ENCODE peak calls at places on chromosomes 13 and 19, in seven cellular contexts. O is trophoblast cell, X is IMR-90, L is neuronal stem cell, U is H1, G is H9, Y is mesenchymal stem cell. H is an unnamed sample.

GRCh38 chr19:16927883-16928282 is 39.1 kb downstream of the F2RL3 start:
- DNase-seq in O (no peak), X (no peak), L (no peak), U (no peak), G (no peak), Y (no peak), H (no peak)

GRCh38 chr19:7869453-7869909 is 4.7 kb downstream of the PRR36 start:
- DNase-seq in O (peak), X (peak), L (no peak), U (no peak), G (peak), Y (peak), H (peak)

GRCh38 chr19:53883741-53884140 is 1.7 kb downstream of the PRKCG start:
- DNase-seq in O (no peak), X (no peak), L (no peak), U (no peak), G (no peak), Y (no peak), H (no peak)

GRCh38 chr13:80030491-80030890 is 310.4 kb downstream of the SPRY2 start:
- DNase-seq in O (no peak), X (no peak), L (no peak), U (peak), G (no peak), Y (peak), H (peak)

GRCh38 chr13:106602178-106602577 is 34.2 kb upstream of the ARGLU1 start:
- DNase-seq in O (no peak), X (no peak), L (no peak), U (no peak), G (no peak), Y (no peak), H (no peak)

GRCh38 chr19:40147693-40148347 is 43.4 kb upstream of the MAP3K10 start:
- DNase-seq in O (peak), X (peak), L (no peak), U (no peak), G (no peak), Y (peak), H (no peak)

GRCh38 chr13:50200988-50201387 is 185.7 kb downstream of the KCNRG start:
- DNase-seq in O (no peak), X (no peak), L (no peak), U (no peak), G (no peak), Y (no peak), H (no peak)

GRCh38 chr13:96089749-96090239 is at the start of gene HS6ST3:
- DNase-seq in O (peak), X (no peak), L (peak), U (peak), G (peak), Y (peak), H (peak)

GRCh38 chr13:83153833-83154232 is 728.4 kb downstream of the SLITRK1 start:
- DNase-seq in O (no peak), X (no peak), L (no peak), U (no peak), G (no peak), Y (no peak), H (no peak)

GRCh38 chr13:85864963-85865530 is 65.8 kb upstream of the SLITRK6 start:
- DNase-seq in O (no peak), X (peak), L (peak), U (no peak), G (peak), Y (peak), H (peak)

GRCh38 chr19:42370068-42370520 is 20.0 kb downstream of the CNFN start:
- DNase-seq in O (no peak), X (no peak), L (no peak), U (peak), G (peak), Y (no peak), H (no peak)

GRCh38 chr13:39056018-39056417 is 17.8 kb downstream of the NHLRC3 start:
- DNase-seq in O (no peak), X (no peak), L (no peak), U (no peak), G (no peak), Y (no peak), H (no peak)

GRCh38 chr13:39058040-39058439 is 19.8 kb downstream of the NHLRC3 start:
- DNase-seq in O (no peak), X (no peak), L (no peak), U (no peak), G (no peak), Y (no peak), H (no peak)

DNA sequence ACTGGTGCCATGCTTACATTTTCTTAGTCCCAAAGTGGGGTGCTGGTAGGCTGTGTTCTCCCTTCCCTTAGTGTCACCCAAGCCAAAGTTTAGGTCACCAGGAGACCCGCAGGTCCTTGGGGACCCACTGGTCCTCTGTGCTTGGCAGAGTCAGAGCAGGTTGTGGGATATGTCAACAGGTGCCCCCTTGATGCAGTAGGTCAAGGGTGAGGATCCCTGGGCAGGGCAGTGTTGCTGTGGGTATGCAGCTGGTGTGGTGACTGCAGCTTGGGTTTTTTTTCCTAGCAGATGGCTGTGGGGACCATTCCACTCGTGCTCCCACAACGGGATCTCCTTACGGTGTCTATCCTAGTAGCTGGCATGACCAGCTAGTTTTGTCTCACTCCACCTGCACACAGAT is 23.7 kb downstream of the NHLRC3 start:
- DNase-seq in O (no peak), X (no peak), L (no peak), U (no peak), G (no peak), Y (no peak), H (no peak)
- H3K4ac ChIP-seq in O (no peak), X (no peak), L (no peak), U (no peak), G (no peak), Y (no peak), H (no peak)

DNA sequence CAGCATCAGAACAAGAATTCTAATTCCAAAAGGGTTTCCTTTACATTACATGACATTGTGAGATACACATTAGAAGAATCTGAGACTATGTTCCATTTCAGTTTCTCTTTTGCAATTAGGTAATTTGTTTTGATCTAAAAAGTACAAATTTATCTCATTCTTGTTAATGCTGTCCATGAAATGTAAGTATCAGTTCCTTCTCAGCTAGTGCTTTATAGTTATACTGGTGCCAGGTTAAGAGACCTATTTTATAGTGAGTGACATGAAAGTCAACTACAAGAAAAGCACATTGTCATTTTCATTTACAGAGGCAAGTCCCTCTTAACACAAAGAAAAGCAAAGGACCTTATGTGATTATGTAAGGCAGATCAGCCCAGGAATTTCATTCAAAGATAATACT is 43.9 kb downstream of the RCBTB2 start:
- DNase-seq in O (no peak), X (no peak), L (no peak), U (no peak), G (no peak), Y (no peak), H (no peak)
- H3K4ac ChIP-seq in O (no peak), X (no peak), L (no peak), U (no peak), G (no peak), Y (no peak), H (no peak)

GRCh38 chr13:46726347-46726746 is 70.6 kb downstream of the ESD start:
- DNase-seq in O (no peak), X (no peak), L (no peak), U (no peak), G (no peak), Y (no peak), H (no peak)
- H3K4ac ChIP-seq in O (no peak), X (no peak), L (no peak), U (no peak), G (no peak), Y (no peak), H (no peak)

GRCh38 chr13:100363351-100363750 is 225.2 kb downstream of the GGACT start:
- DNase-seq in O (no peak), X (peak), L (no peak), U (no peak), G (no peak), Y (peak), H (no peak)
- H3K4ac ChIP-seq in O (no peak), X (no peak), L (no peak), U (no peak), G (no peak), Y (no peak), H (no peak)

GRCh38 chr19:3881272-3882040 is 971 bp downstream of the ATCAY start:
- DNase-seq in O (no peak), X (no peak), L (no peak), U (no peak), G (peak), Y (no peak), H (peak)
- H3K4ac ChIP-seq in O (no peak), X (no peak), L (no peak), U (no peak), G (no peak), Y (no peak), H (no peak)

GRCh38 chr19:30111051-30111450 is 169.0 kb downstream of the URI1 start:
- DNase-seq in O (no peak), X (no peak), L (no peak), U (no peak), G (no peak), Y (no peak), H (no peak)
- H3K4ac ChIP-seq in O (no peak), X (no peak), L (no peak), U (no peak), G (no peak), Y (no peak), H (no peak)

GRCh38 chr13:40379186-40379585 is 287.3 kb downstream of the FOXO1 start:
- DNase-seq in O (no peak), X (no peak), L (no peak), U (no peak), G (no peak), Y (no peak), H (no peak)

GRCh38 chr13:40381935-40382764 is 284.3 kb downstream of the FOXO1 start:
- DNase-seq in O (no peak), X (no peak), L (no peak), U (no peak), G (peak), Y (no peak), H (no peak)

GRCh38 chr13:40377783-40378182 is 288.7 kb downstream of the FOXO1 start:
- DNase-seq in O (no peak), X (no peak), L (no peak), U (no peak), G (no peak), Y (no peak), H (no peak)

GRCh38 chr13:40383132-40383531 is 283.3 kb downstream of the FOXO1 start:
- DNase-seq in O (no peak), X (no peak), L (no peak), U (no peak), G (peak), Y (no peak), H (no peak)

GRCh38 chr13:40379794-40380608 is 286.4 kb downstream of the FOXO1 start:
- DNase-seq in O (no peak), X (no peak), L (no peak), U (no peak), G (no peak), Y (no peak), H (peak)
- H3K4ac ChIP-seq in O (peak), X (no peak), L (no peak), U (no peak), G (no peak), Y (no peak), H (no peak)

DNA sequence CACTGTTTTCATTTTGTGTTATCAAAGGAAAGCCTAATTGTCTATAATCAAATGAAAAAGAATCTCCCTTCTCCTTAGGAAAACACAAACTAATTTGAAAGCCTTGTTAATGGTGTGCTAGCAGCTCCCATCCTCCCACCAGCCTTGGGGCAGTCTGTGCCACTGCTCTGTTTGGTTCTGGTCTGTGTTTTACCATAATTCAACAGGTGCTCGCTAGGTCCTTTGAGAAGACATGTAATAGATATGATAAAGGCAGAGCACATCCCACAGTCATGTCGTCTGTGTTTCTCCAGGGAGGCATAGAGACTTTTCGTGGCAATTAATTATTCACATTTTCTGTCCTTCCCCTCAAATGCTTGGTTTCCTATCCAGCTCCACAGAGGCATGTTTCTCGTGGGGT is 23.8 kb downstream of the FAM124A start:
- DNase-seq in O (no peak), X (no peak), L (no peak), U (no peak), G (no peak), Y (no peak), H (no peak)
- H3K4ac ChIP-seq in O (no peak), X (no peak), L (no peak), U (no peak), G (no peak), Y (no peak), H (no peak)

DNA sequence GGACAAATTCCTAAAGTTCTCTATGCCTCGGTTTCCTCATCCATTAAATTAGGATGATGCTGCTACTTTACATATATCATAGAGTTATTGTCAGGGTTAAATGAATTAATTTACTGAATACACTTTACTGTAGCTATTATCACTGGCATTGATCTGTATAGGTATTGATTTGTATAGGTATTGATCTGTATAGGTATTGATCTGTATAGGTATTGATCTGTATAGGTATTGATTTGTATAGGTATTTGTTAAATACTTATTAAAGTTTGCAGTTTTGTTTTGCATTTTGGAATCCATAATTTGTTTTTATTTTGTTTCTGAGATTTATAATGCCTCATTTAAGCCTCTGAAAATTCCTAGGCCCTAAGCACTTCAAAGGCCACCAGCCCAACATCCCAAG is 2.4 kb upstream of the PPP2R1A start:
- DNase-seq in O (no peak), X (no peak), L (no peak), U (no peak), G (no peak), Y (no peak), H (no peak)
- H3K4ac ChIP-seq in O (no peak), X (no peak), L (no peak), U (no peak), G (no peak), Y (no peak), H (no peak)